ENCODE peak calls at places on chromosomes 13 and 19, in six cellular contexts. One of them, this sample, is unnamed.

GRCh38 chr19:49639401-49640112 is 386 bp downstream of the RRAS start:
- DNase-seq in GM23248: peak; percentile 54
- DNase-seq in CD4-positive, alpha-beta memory T cell: no peak
- DNase-seq in fibroblast of the conjunctiva: no peak
- DNase-seq in brain microvascular endothelial cell: no peak
- DNase-seq in NCI-H345: no peak
- DNase-seq in this sample: no peak

GRCh38 chr13:92745233-92745632 is 481.4 kb upstream of the GPC6 start:
- DNase-seq in GM23248: no peak
- DNase-seq in CD4-positive, alpha-beta memory T cell: no peak
- DNase-seq in brain microvascular endothelial cell: no peak
- DNase-seq in NCI-H345: no peak
- DNase-seq in fibroblast of the conjunctiva: no peak
- DNase-seq in this sample: no peak

GRCh38 chr19:49863935-49864320 is 3.4 kb downstream of the PNKP start:
- DNase-seq in brain microvascular endothelial cell: no peak
- DNase-seq in GM23248: no peak
- DNase-seq in fibroblast of the conjunctiva: no peak
- DNase-seq in NCI-H345: no peak
- DNase-seq in CD4-positive, alpha-beta memory T cell: peak; percentile 0
- DNase-seq in this sample: no peak

GRCh38 chr13:104310861-104311260 is 1244.6 kb upstream of the SLC10A2 start:
- DNase-seq in NCI-H345: no peak
- DNase-seq in CD4-positive, alpha-beta memory T cell: no peak
- DNase-seq in fibroblast of the conjunctiva: no peak
- DNase-seq in brain microvascular endothelial cell: no peak
- DNase-seq in GM23248: no peak
- DNase-seq in this sample: no peak

GRCh38 chr13:24381539-24382265 is 72.3 kb downstream of the C1QTNF9 start:
- DNase-seq in fibroblast of the conjunctiva: no peak
- DNase-seq in NCI-H345: no peak
- DNase-seq in CD4-positive, alpha-beta memory T cell: no peak
- DNase-seq in brain microvascular endothelial cell: no peak
- DNase-seq in GM23248: peak; percentile 79
- DNase-seq in this sample: no peak

GRCh38 chr19:51094696-51095279 is 12.1 kb upstream of the KLK14 start:
- DNase-seq in brain microvascular endothelial cell: no peak
- DNase-seq in NCI-H345: no peak
- DNase-seq in GM23248: peak; percentile 25
- DNase-seq in fibroblast of the conjunctiva: no peak
- DNase-seq in CD4-positive, alpha-beta memory T cell: no peak
- DNase-seq in this sample: no peak

GRCh38 chr13:38688674-38689073 is 1.8 kb downstream of the FREM2 start:
- DNase-seq in brain microvascular endothelial cell: no peak
- DNase-seq in fibroblast of the conjunctiva: no peak
- DNase-seq in GM23248: no peak
- DNase-seq in NCI-H345: no peak
- DNase-seq in CD4-positive, alpha-beta memory T cell: peak; percentile 26
- DNase-seq in this sample: no peak

GRCh38 chr19:45448887-45449299 is 18.9 kb upstream of the FOSB start:
- DNase-seq in NCI-H345: no peak
- DNase-seq in GM23248: peak; percentile 27
- DNase-seq in CD4-positive, alpha-beta memory T cell: peak; percentile 61
- DNase-seq in fibroblast of the conjunctiva: no peak
- DNase-seq in brain microvascular endothelial cell: no peak
- DNase-seq in this sample: no peak

GRCh38 chr19:51367565-51368365 is 1.0 kb downstream of the CLDND2 start:
- DNase-seq in CD4-positive, alpha-beta memory T cell: peak; percentile 95
- DNase-seq in brain microvascular endothelial cell: peak; percentile 99
- DNase-seq in NCI-H345: no peak
- DNase-seq in fibroblast of the conjunctiva: peak; percentile 99
- DNase-seq in GM23248: peak; percentile 99
- DNase-seq in this sample: peak; percentile 89

GRCh38 chr13:97223711-97224461 is 1.8 kb downstream of the MBNL2 start:
- DNase-seq in CD4-positive, alpha-beta memory T cell: peak; percentile 52
- DNase-seq in GM23248: peak; percentile 94
- DNase-seq in NCI-H345: peak; percentile 48
- DNase-seq in brain microvascular endothelial cell: peak; percentile 91
- DNase-seq in fibroblast of the conjunctiva: peak; percentile 92
- DNase-seq in this sample: peak; percentile 70

GRCh38 chr13:34588362-34588761 is 353.7 kb upstream of the NBEA start:
- DNase-seq in brain microvascular endothelial cell: no peak
- DNase-seq in GM23248: no peak
- DNase-seq in fibroblast of the conjunctiva: no peak
- DNase-seq in NCI-H345: no peak
- DNase-seq in CD4-positive, alpha-beta memory T cell: no peak
- DNase-seq in this sample: no peak

GRCh38 chr19:41443813-41444455 is 978 bp downstream of the ERICH4 start:
- DNase-seq in brain microvascular endothelial cell: no peak
- DNase-seq in NCI-H345: no peak
- DNase-seq in CD4-positive, alpha-beta memory T cell: no peak
- DNase-seq in GM23248: no peak
- DNase-seq in fibroblast of the conjunctiva: no peak
- DNase-seq in this sample: no peak

GRCh38 chr13:31008400-31009115 is 76.1 kb downstream of the TEX26 start:
- DNase-seq in GM23248: no peak
- DNase-seq in CD4-positive, alpha-beta memory T cell: no peak
- DNase-seq in NCI-H345: no peak
- DNase-seq in fibroblast of the conjunctiva: no peak
- DNase-seq in brain microvascular endothelial cell: peak; percentile 43
- DNase-seq in this sample: no peak

This sample was measured in SHP77 treated with DMSO at 0.1 percent for 48 hours.